ENCODE peak calls at places on chromosomes 4 and X, in six cellular contexts. V is activated CD4-positive, alpha-beta T cell treated with anti-CD3 and anti-CD28 coated beads, Interleukin-2, amount 50 U/mL, for 24 hours; F is A172; J is stimulated activated CD4-positive, alpha-beta T cell treated with anti-CD3 and anti-CD28 coated beads, Interleukin-2, amount 100 ng/mL, for 48 hours; R is HEK293T; B is ascending aorta. A is an unnamed sample.

GRCh38 chr4:126530996-126531585 is 1101.7 kb upstream of the INTU start:
- DNase-seq in F (no peak), J (no peak), V (no peak), R (no peak), B (no peak), A (no peak)

GRCh38 chr4:94634266-94634665 is 123.5 kb upstream of the BMPR1B start:
- DNase-seq in B (no peak), V (no peak), J (no peak), F (no peak), R (no peak), A (no peak)

GRCh38 chr4:828641-829271 is 2.8 kb upstream of the CPLX1 start:
- DNase-seq in R (peak; percentile 30), V (no peak), B (peak; percentile 45), F (peak; percentile 35), J (no peak), A (no peak)

GRCh38 chrX:10176121-10177003 is 19.6 kb downstream of the CLCN4 start:
- DNase-seq in B (no peak), F (no peak), R (no peak), J (no peak), V (no peak), A (peak; percentile 72)

GRCh38 chr4:165874799-165875371 is 1.8 kb downstream of the TLL1 start:
- DNase-seq in J (no peak), R (peak; percentile 58), F (no peak), B (no peak), V (no peak), A (peak; percentile 7)

GRCh38 chr4:47145630-47146029 is 114.3 kb downstream of the GABRB1 start:
- DNase-seq in J (no peak), R (no peak), V (no peak), F (peak; percentile 75), B (no peak), A (peak; percentile 24)

GRCh38 chr4:183326853-183327252 is 4.6 kb upstream of the CLDN24 start:
- DNase-seq in V (no peak), J (no peak), B (no peak), F (peak; percentile 36), R (no peak), A (peak; percentile 44)

GRCh38 chrX:39409246-39409917 is 608.1 kb downstream of the MID1IP1 start:
- DNase-seq in V (no peak), F (no peak), J (no peak), B (no peak), R (no peak), A (peak; percentile 32)

GRCh38 chr4:20159516-20159915 is 92.2 kb upstream of the SLIT2 start:
- DNase-seq in F (no peak), J (no peak), V (no peak), R (no peak), B (no peak), A (no peak)

GRCh38 chrX:2283111-2283847 is 217.5 kb downstream of the DHRSX start:
- DNase-seq in V (no peak), J (no peak), B (no peak), R (no peak), F (no peak), A (no peak)

A was measured in bronchial epithelial cell.